ENCODE peak calls at places on chromosomes 3 and 15, in four cellular contexts. One of them, this sample, is unnamed.

GRCh38 chr3:122092460-122093165 is 37.5 kb downstream of the CD86 start:
- DNase-seq in esophagus muscularis mucosa: no peak
- DNase-seq in adrenal gland: peak
- DNase-seq in neural progenitor cell: no peak
- DNase-seq in this sample: peak

GRCh38 chr3:119647843-119648575 is 12.4 kb downstream of the POPDC2 start:
- DNase-seq in esophagus muscularis mucosa: no peak
- DNase-seq in adrenal gland: no peak
- DNase-seq in neural progenitor cell: no peak
- DNase-seq in this sample: peak

GRCh38 chr3:71532639-71533395 is 50.7 kb downstream of the FOXP1 start:
- DNase-seq in esophagus muscularis mucosa: no peak
- DNase-seq in adrenal gland: no peak
- DNase-seq in neural progenitor cell: no peak
- DNase-seq in this sample: no peak

GRCh38 chr3:133887951-133888703 is 7.6 kb downstream of the RAB6B start:
- DNase-seq in esophagus muscularis mucosa: peak
- DNase-seq in adrenal gland: no peak
- DNase-seq in neural progenitor cell: no peak
- DNase-seq in this sample: no peak

GRCh38 chr15:72312605-72313447 is 7.1 kb downstream of the CELF6 start:
- DNase-seq in esophagus muscularis mucosa: peak
- DNase-seq in adrenal gland: peak
- DNase-seq in neural progenitor cell: peak
- DNase-seq in this sample: peak

GRCh38 chr3:76044601-76045600 is 259.6 kb upstream of the ZNF717 start:
- DNase-seq in esophagus muscularis mucosa: no peak
- DNase-seq in adrenal gland: peak
- DNase-seq in neural progenitor cell: peak
- DNase-seq in this sample: peak

GRCh38 chr3:158725348-158725966 is 6.8 kb downstream of the RARRES1 start:
- DNase-seq in esophagus muscularis mucosa: no peak
- DNase-seq in adrenal gland: peak
- DNase-seq in neural progenitor cell: no peak
- DNase-seq in this sample: peak

GRCh38 chr15:48560321-48561051 is 85.0 kb downstream of the FBN1 start:
- DNase-seq in esophagus muscularis mucosa: no peak
- DNase-seq in adrenal gland: no peak
- DNase-seq in neural progenitor cell: no peak
- DNase-seq in this sample: peak

GRCh38 chr15:39079296-39079834 is 501.5 kb upstream of the THBS1 start:
- DNase-seq in esophagus muscularis mucosa: no peak
- DNase-seq in adrenal gland: no peak
- DNase-seq in neural progenitor cell: no peak
- DNase-seq in this sample: peak

GRCh38 chr3:151213881-151214280 is 10.9 kb upstream of the GPR171 start:
- DNase-seq in esophagus muscularis mucosa: no peak
- DNase-seq in adrenal gland: no peak
- DNase-seq in neural progenitor cell: no peak
- DNase-seq in this sample: peak

GRCh38 chr3:159263750-159264561 is 462.1 kb downstream of the MFSD1 start:
- DNase-seq in esophagus muscularis mucosa: no peak
- DNase-seq in adrenal gland: peak
- DNase-seq in neural progenitor cell: peak
- DNase-seq in this sample: peak

GRCh38 chr15:69045810-69046209 is 31.3 kb downstream of the NOX5 start:
- DNase-seq in esophagus muscularis mucosa: no peak
- DNase-seq in adrenal gland: no peak
- DNase-seq in neural progenitor cell: peak
- DNase-seq in this sample: peak

GRCh38 chr3:192957441-192957951 is 39.8 kb upstream of the MB21D2 start:
- DNase-seq in esophagus muscularis mucosa: no peak
- DNase-seq in adrenal gland: peak
- DNase-seq in neural progenitor cell: no peak
- DNase-seq in this sample: peak

GRCh38 chr3:197500812-197501211 is 55.0 kb downstream of the BDH1 start:
- DNase-seq in esophagus muscularis mucosa: no peak
- DNase-seq in adrenal gland: no peak
- DNase-seq in neural progenitor cell: no peak
- DNase-seq in this sample: no peak

GRCh38 chr3:151426337-151426648 is 34.6 kb downstream of the IGSF10 start:
- DNase-seq in esophagus muscularis mucosa: no peak
- DNase-seq in adrenal gland: no peak
- DNase-seq in neural progenitor cell: no peak
- DNase-seq in this sample: no peak

GRCh38 chr15:62934236-62934971 is 108.1 kb upstream of the TPM1 start:
- DNase-seq in esophagus muscularis mucosa: no peak
- DNase-seq in adrenal gland: no peak
- DNase-seq in neural progenitor cell: no peak
- DNase-seq in this sample: no peak

GRCh38 chr15:45385568-45385967 is 7.2 kb upstream of the GATM start:
- DNase-seq in esophagus muscularis mucosa: no peak
- DNase-seq in adrenal gland: no peak
- DNase-seq in neural progenitor cell: no peak
- DNase-seq in this sample: no peak

GRCh38 chr3:174097686-174098085 is 700.1 kb downstream of the NLGN1 start:
- DNase-seq in esophagus muscularis mucosa: no peak
- DNase-seq in adrenal gland: no peak
- DNase-seq in neural progenitor cell: peak
- DNase-seq in this sample: no peak

GRCh38 chr3:109772520-109772919 is 435.2 kb upstream of the DPPA4 start:
- DNase-seq in esophagus muscularis mucosa: no peak
- DNase-seq in adrenal gland: no peak
- DNase-seq in neural progenitor cell: no peak
- DNase-seq in this sample: no peak

GRCh38 chr15:29102911-29103824 is 166.5 kb downstream of the NSMCE3 start:
- DNase-seq in esophagus muscularis mucosa: no peak
- DNase-seq in adrenal gland: no peak
- DNase-seq in neural progenitor cell: no peak
- DNase-seq in this sample: no peak

GRCh38 chr3:86797946-86798345 is 193.0 kb downstream of the VGLL3 start:
- DNase-seq in esophagus muscularis mucosa: no peak
- DNase-seq in adrenal gland: no peak
- DNase-seq in neural progenitor cell: no peak
- DNase-seq in this sample: no peak

GRCh38 chr3:154759966-154760365 is 320.2 kb upstream of the MME start:
- DNase-seq in esophagus muscularis mucosa: no peak
- DNase-seq in adrenal gland: no peak
- DNase-seq in neural progenitor cell: peak
- DNase-seq in this sample: no peak

GRCh38 chr3:53844262-53845102 is 1.7 kb downstream of the CHDH start:
- DNase-seq in esophagus muscularis mucosa: no peak
- DNase-seq in adrenal gland: no peak
- DNase-seq in neural progenitor cell: peak
- DNase-seq in this sample: no peak

GRCh38 chr15:84840741-84841429 is 23.7 kb downstream of the ALPK3 start:
- DNase-seq in esophagus muscularis mucosa: no peak
- DNase-seq in adrenal gland: peak
- DNase-seq in neural progenitor cell: no peak
- DNase-seq in this sample: peak

GRCh38 chr15:66620744-66621344 is 55.0 kb upstream of the LCTL start:
- DNase-seq in esophagus muscularis mucosa: no peak
- DNase-seq in adrenal gland: no peak
- DNase-seq in neural progenitor cell: no peak
- DNase-seq in this sample: no peak

GRCh38 chr15:70093070-70093469 is 4.6 kb downstream of the TLE3 start:
- DNase-seq in esophagus muscularis mucosa: no peak
- DNase-seq in adrenal gland: no peak
- DNase-seq in neural progenitor cell: no peak
- DNase-seq in this sample: peak

GRCh38 chr3:71872256-71872655 is 87.3 kb upstream of the PROK2 start:
- DNase-seq in esophagus muscularis mucosa: no peak
- DNase-seq in adrenal gland: no peak
- DNase-seq in neural progenitor cell: no peak
- DNase-seq in this sample: no peak

GRCh38 chr3:131555456-131555855 is 52.7 kb upstream of the MRPL3 start:
- DNase-seq in esophagus muscularis mucosa: no peak
- DNase-seq in adrenal gland: no peak
- DNase-seq in neural progenitor cell: no peak
- DNase-seq in this sample: peak

GRCh38 chr3:46049093-46049492 is 21.8 kb upstream of the XCR1 start:
- DNase-seq in esophagus muscularis mucosa: no peak
- DNase-seq in adrenal gland: no peak
- DNase-seq in neural progenitor cell: no peak
- DNase-seq in this sample: no peak

GRCh38 chr3:63864008-63864871 is 573 bp downstream of the ATXN7 start:
- DNase-seq in esophagus muscularis mucosa: peak
- DNase-seq in adrenal gland: peak
- DNase-seq in neural progenitor cell: no peak
- DNase-seq in this sample: peak

GRCh38 chr15:86863226-86863915 is 783.7 kb downstream of the AGBL1 start:
- DNase-seq in esophagus muscularis mucosa: no peak
- DNase-seq in adrenal gland: no peak
- DNase-seq in neural progenitor cell: no peak
- DNase-seq in this sample: no peak

GRCh38 chr3:24853685-24854341 is 359.2 kb upstream of the THRB start:
- DNase-seq in esophagus muscularis mucosa: no peak
- DNase-seq in adrenal gland: no peak
- DNase-seq in neural progenitor cell: no peak
- DNase-seq in this sample: no peak

GRCh38 chr3:80263260-80263659 is 495.5 kb upstream of the ROBO1 start:
- DNase-seq in esophagus muscularis mucosa: no peak
- DNase-seq in adrenal gland: no peak
- DNase-seq in neural progenitor cell: no peak
- DNase-seq in this sample: no peak

GRCh38 chr3:98966862-98967554 is 65.5 kb upstream of the DCBLD2 start:
- DNase-seq in esophagus muscularis mucosa: no peak
- DNase-seq in adrenal gland: no peak
- DNase-seq in neural progenitor cell: no peak
- DNase-seq in this sample: peak

GRCh38 chr3:197424674-197425484 is 126.5 kb upstream of the DLG1 start:
- DNase-seq in esophagus muscularis mucosa: no peak
- DNase-seq in adrenal gland: no peak
- DNase-seq in neural progenitor cell: no peak
- DNase-seq in this sample: no peak

GRCh38 chr3:23385327-23385726 is 182.2 kb downstream of the UBE2E2 start:
- DNase-seq in esophagus muscularis mucosa: no peak
- DNase-seq in adrenal gland: no peak
- DNase-seq in neural progenitor cell: no peak
- DNase-seq in this sample: no peak

GRCh38 chr3:108972482-108972881 is 18.8 kb upstream of the GUCA1C start:
- DNase-seq in esophagus muscularis mucosa: no peak
- DNase-seq in adrenal gland: no peak
- DNase-seq in neural progenitor cell: no peak
- DNase-seq in this sample: no peak

GRCh38 chr3:67415504-67415903 is 238.9 kb downstream of the SUCLG2 start:
- DNase-seq in esophagus muscularis mucosa: no peak
- DNase-seq in adrenal gland: no peak
- DNase-seq in neural progenitor cell: no peak
- DNase-seq in this sample: peak

GRCh38 chr3:22671848-22672247 is 531.3 kb upstream of the UBE2E2 start:
- DNase-seq in esophagus muscularis mucosa: no peak
- DNase-seq in adrenal gland: no peak
- DNase-seq in neural progenitor cell: no peak
- DNase-seq in this sample: no peak

GRCh38 chr3:159929181-159929893 is 59.3 kb upstream of the IL12A start:
- DNase-seq in esophagus muscularis mucosa: peak
- DNase-seq in adrenal gland: no peak
- DNase-seq in neural progenitor cell: no peak
- DNase-seq in this sample: peak

GRCh38 chr3:195203631-195204030 is 67.3 kb downstream of the XXYLT1 start:
- DNase-seq in esophagus muscularis mucosa: no peak
- DNase-seq in adrenal gland: no peak
- DNase-seq in neural progenitor cell: no peak
- DNase-seq in this sample: no peak
- H3K4me3 ChIP-seq in esophagus muscularis mucosa: no peak
- H3K4me3 ChIP-seq in adrenal gland: no peak
- H3K4me3 ChIP-seq in neural progenitor cell: no peak
- H3K4me3 ChIP-seq in this sample: no peak

DNA sequence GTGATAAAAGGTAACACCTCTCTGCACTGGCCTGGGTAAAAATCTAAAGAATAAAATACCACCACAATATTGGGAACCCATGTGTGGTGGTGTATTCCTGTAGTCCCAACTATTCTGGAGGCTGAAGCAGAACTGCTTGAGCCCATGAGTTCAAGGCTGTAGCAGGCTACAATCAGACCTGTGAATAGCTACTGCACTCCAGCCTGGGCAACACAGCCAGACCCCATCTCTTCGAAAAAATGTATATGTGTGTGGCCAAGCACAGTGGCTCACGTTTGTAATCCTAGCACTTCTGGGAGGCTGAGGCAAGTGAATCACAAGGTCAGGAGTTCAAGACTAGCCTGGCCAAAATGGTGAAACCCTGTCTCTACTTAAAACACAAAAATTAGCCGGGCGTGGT is 1.8 kb upstream of the RPL14 start:
- DNase-seq in esophagus muscularis mucosa: no peak
- DNase-seq in adrenal gland: no peak
- DNase-seq in neural progenitor cell: no peak
- DNase-seq in this sample: no peak
- TF ChIP-seq CTCF in esophagus muscularis mucosa: no peak
- TF ChIP-seq CTCF in adrenal gland: no peak
- TF ChIP-seq CTCF in neural progenitor cell: no peak
- TF ChIP-seq CTCF in this sample: no peak

GRCh38 chr3:188335656-188336055 is 181.7 kb downstream of the LPP start:
- DNase-seq in esophagus muscularis mucosa: no peak
- DNase-seq in adrenal gland: no peak
- DNase-seq in neural progenitor cell: no peak
- DNase-seq in this sample: no peak

GRCh38 chr3:188338081-188338480 is 184.1 kb downstream of the LPP start:
- DNase-seq in esophagus muscularis mucosa: no peak
- DNase-seq in adrenal gland: no peak
- DNase-seq in neural progenitor cell: no peak
- DNase-seq in this sample: peak

GRCh38 chr3:188339410-188340295 is 185.7 kb downstream of the LPP start:
- DNase-seq in esophagus muscularis mucosa: no peak
- DNase-seq in adrenal gland: no peak
- DNase-seq in neural progenitor cell: no peak
- DNase-seq in this sample: no peak

GRCh38 chr3:188337232-188337631 is 183.3 kb downstream of the LPP start:
- DNase-seq in esophagus muscularis mucosa: no peak
- DNase-seq in adrenal gland: no peak
- DNase-seq in neural progenitor cell: no peak
- DNase-seq in this sample: no peak

GRCh38 chr3:188336178-188336577 is 182.2 kb downstream of the LPP start:
- DNase-seq in esophagus muscularis mucosa: no peak
- DNase-seq in adrenal gland: no peak
- DNase-seq in neural progenitor cell: no peak
- DNase-seq in this sample: no peak
- H3K4me3 ChIP-seq in esophagus muscularis mucosa: no peak
- H3K4me3 ChIP-seq in adrenal gland: no peak
- H3K4me3 ChIP-seq in neural progenitor cell: no peak
- H3K4me3 ChIP-seq in this sample: no peak

DNA sequence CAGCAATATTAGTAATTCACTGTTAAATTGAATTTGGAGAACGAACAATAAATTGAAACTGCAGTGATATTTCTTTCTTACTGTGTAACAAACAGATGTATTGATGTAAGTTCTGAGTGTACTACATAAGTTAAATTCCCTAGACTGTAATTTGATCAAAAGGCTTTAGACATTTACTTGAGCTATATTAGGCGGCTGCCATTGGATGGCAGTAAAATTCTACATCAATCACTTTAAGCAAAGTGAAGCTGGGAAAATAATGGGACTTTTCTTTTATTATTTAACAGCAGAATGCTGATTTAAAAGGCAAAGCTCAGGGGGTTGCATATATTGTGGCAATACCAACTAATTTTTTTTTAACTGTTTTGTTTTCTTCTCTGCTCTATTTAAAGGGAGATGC is 212.6 kb upstream of the PLSCR5 start:
- DNase-seq in esophagus muscularis mucosa: no peak
- DNase-seq in adrenal gland: no peak
- DNase-seq in neural progenitor cell: peak
- DNase-seq in this sample: peak
- TF ChIP-seq CTCF in esophagus muscularis mucosa: no peak
- TF ChIP-seq CTCF in adrenal gland: no peak
- TF ChIP-seq CTCF in neural progenitor cell: peak
- TF ChIP-seq CTCF in this sample: peak

This sample was measured in cardiac fibroblast.